ENCODE peak calls at places on chromosomes 4 and X, in nine cellular contexts. One of them, this sample, is unnamed. For H3K4me1, the result is how much of the 10 kb centered on the place peaks cover.

GRCh38 chr4:32790803-32791202 is 2070.6 kb downstream of the PCDH7 start:
- DNase-seq in CD8-positive, alpha-beta T cell: no peak
- DNase-seq in neuronal stem cell: no peak
- DNase-seq in ovary: no peak
- DNase-seq in tibial artery: no peak
- DNase-seq in lower lobe of right lung: no peak
- DNase-seq in colonic mucosa: no peak
- DNase-seq in aorta: no peak
- DNase-seq in tibial nerve: no peak
- DNase-seq in this sample: no peak

GRCh38 chrX:644304-645023 is 13.9 kb downstream of the SHOX start:
- DNase-seq in CD8-positive, alpha-beta T cell: no peak
- DNase-seq in neuronal stem cell: no peak
- DNase-seq in ovary: no peak
- DNase-seq in tibial artery: no peak
- DNase-seq in lower lobe of right lung: no peak
- DNase-seq in colonic mucosa: peak
- DNase-seq in aorta: peak
- DNase-seq in tibial nerve: no peak
- DNase-seq in this sample: no peak

GRCh38 chr4:1279253-1279652 is 10.4 kb upstream of the MAEA start:
- DNase-seq in CD8-positive, alpha-beta T cell: no peak
- DNase-seq in neuronal stem cell: no peak
- DNase-seq in ovary: no peak
- DNase-seq in tibial artery: no peak
- DNase-seq in lower lobe of right lung: no peak
- DNase-seq in colonic mucosa: no peak
- DNase-seq in aorta: no peak
- DNase-seq in tibial nerve: no peak
- DNase-seq in this sample: no peak

GRCh38 chr4:39020130-39020529 is 12.1 kb downstream of the TMEM156 start:
- DNase-seq in CD8-positive, alpha-beta T cell: no peak
- DNase-seq in neuronal stem cell: no peak
- DNase-seq in ovary: no peak
- DNase-seq in tibial artery: no peak
- DNase-seq in lower lobe of right lung: no peak
- DNase-seq in colonic mucosa: no peak
- DNase-seq in aorta: no peak
- DNase-seq in tibial nerve: no peak
- DNase-seq in this sample: no peak

GRCh38 chr4:166153539-166153938 is 280.5 kb downstream of the TLL1 start:
- DNase-seq in CD8-positive, alpha-beta T cell: no peak
- DNase-seq in neuronal stem cell: no peak
- DNase-seq in ovary: no peak
- DNase-seq in tibial artery: no peak
- DNase-seq in lower lobe of right lung: no peak
- DNase-seq in colonic mucosa: no peak
- DNase-seq in aorta: no peak
- DNase-seq in tibial nerve: peak
- DNase-seq in this sample: no peak

GRCh38 chrX:50905334-50905733 is 5.2 kb upstream of the BMP15 start:
- DNase-seq in CD8-positive, alpha-beta T cell: no peak
- DNase-seq in neuronal stem cell: no peak
- DNase-seq in ovary: no peak
- DNase-seq in tibial artery: no peak
- DNase-seq in lower lobe of right lung: no peak
- DNase-seq in colonic mucosa: peak
- DNase-seq in aorta: no peak
- DNase-seq in tibial nerve: no peak
- DNase-seq in this sample: no peak

GRCh38 chr4:146585761-146586333 is 52.8 kb upstream of the POU4F2 start:
- DNase-seq in CD8-positive, alpha-beta T cell: no peak
- DNase-seq in neuronal stem cell: no peak
- DNase-seq in ovary: no peak
- DNase-seq in tibial artery: no peak
- DNase-seq in lower lobe of right lung: no peak
- DNase-seq in colonic mucosa: no peak
- DNase-seq in aorta: no peak
- DNase-seq in tibial nerve: no peak
- DNase-seq in this sample: no peak

GRCh38 chr4:152392079-152392478 is 143.8 kb downstream of the FBXW7 start:
- DNase-seq in CD8-positive, alpha-beta T cell: no peak
- DNase-seq in neuronal stem cell: no peak
- DNase-seq in ovary: no peak
- DNase-seq in tibial artery: no peak
- DNase-seq in lower lobe of right lung: no peak
- DNase-seq in colonic mucosa: no peak
- DNase-seq in aorta: no peak
- DNase-seq in tibial nerve: no peak
- DNase-seq in this sample: no peak

GRCh38 chr4:21136231-21136630 is 436.0 kb downstream of the PACRGL start:
- DNase-seq in CD8-positive, alpha-beta T cell: no peak
- DNase-seq in neuronal stem cell: no peak
- DNase-seq in ovary: no peak
- DNase-seq in tibial artery: no peak
- DNase-seq in lower lobe of right lung: no peak
- DNase-seq in colonic mucosa: no peak
- DNase-seq in aorta: no peak
- DNase-seq in tibial nerve: no peak
- DNase-seq in this sample: no peak

GRCh38 chrX:153866302-153867019 is 19.5 kb downstream of the L1CAM start:
- DNase-seq in CD8-positive, alpha-beta T cell: no peak
- DNase-seq in neuronal stem cell: no peak
- DNase-seq in ovary: no peak
- DNase-seq in tibial artery: no peak
- DNase-seq in lower lobe of right lung: no peak
- DNase-seq in colonic mucosa: no peak
- DNase-seq in aorta: no peak
- DNase-seq in tibial nerve: no peak
- DNase-seq in this sample: no peak

GRCh38 chrX:9341305-9342201 is 123.3 kb upstream of the TBL1X start:
- DNase-seq in CD8-positive, alpha-beta T cell: no peak
- DNase-seq in neuronal stem cell: peak
- DNase-seq in ovary: peak
- DNase-seq in tibial artery: peak
- DNase-seq in lower lobe of right lung: peak
- DNase-seq in colonic mucosa: peak
- DNase-seq in aorta: peak
- DNase-seq in tibial nerve: peak
- DNase-seq in this sample: no peak

GRCh38 chrX:8783100-8784098 is 17.8 kb downstream of the FAM9A start:
- DNase-seq in CD8-positive, alpha-beta T cell: no peak
- DNase-seq in neuronal stem cell: no peak
- DNase-seq in ovary: no peak
- DNase-seq in tibial artery: no peak
- DNase-seq in lower lobe of right lung: no peak
- DNase-seq in colonic mucosa: peak
- DNase-seq in aorta: no peak
- DNase-seq in tibial nerve: peak
- DNase-seq in this sample: peak

GRCh38 chr4:111854494-111855087 is 290.7 kb upstream of the FAM241A start:
- DNase-seq in CD8-positive, alpha-beta T cell: no peak
- DNase-seq in neuronal stem cell: peak
- DNase-seq in ovary: no peak
- DNase-seq in tibial artery: no peak
- DNase-seq in lower lobe of right lung: no peak
- DNase-seq in colonic mucosa: peak
- DNase-seq in aorta: no peak
- DNase-seq in tibial nerve: no peak
- DNase-seq in this sample: no peak

GRCh38 chr4:113574636-113575103 is 186.9 kb downstream of the CAMK2D start:
- DNase-seq in CD8-positive, alpha-beta T cell: no peak
- DNase-seq in neuronal stem cell: no peak
- DNase-seq in ovary: no peak
- DNase-seq in tibial artery: no peak
- DNase-seq in lower lobe of right lung: no peak
- DNase-seq in colonic mucosa: no peak
- DNase-seq in aorta: no peak
- DNase-seq in tibial nerve: no peak
- DNase-seq in this sample: no peak

GRCh38 chr4:148653681-148654080 is 211.5 kb upstream of the NR3C2 start:
- DNase-seq in CD8-positive, alpha-beta T cell: no peak
- DNase-seq in neuronal stem cell: no peak
- DNase-seq in ovary: no peak
- DNase-seq in tibial artery: no peak
- DNase-seq in lower lobe of right lung: no peak
- DNase-seq in colonic mucosa: no peak
- DNase-seq in aorta: no peak
- DNase-seq in tibial nerve: no peak
- DNase-seq in this sample: no peak

GRCh38 chrX:52923781-52924241 is 26.7 kb downstream of the FAM156B start:
- DNase-seq in CD8-positive, alpha-beta T cell: no peak
- DNase-seq in neuronal stem cell: no peak
- DNase-seq in ovary: peak
- DNase-seq in tibial artery: peak
- DNase-seq in lower lobe of right lung: peak
- DNase-seq in colonic mucosa: peak
- DNase-seq in aorta: no peak
- DNase-seq in tibial nerve: no peak
- DNase-seq in this sample: no peak

GRCh38 chrX:104270916-104271512 is 16.3 kb upstream of the ESX1 start:
- DNase-seq in CD8-positive, alpha-beta T cell: no peak
- DNase-seq in neuronal stem cell: peak
- DNase-seq in ovary: peak
- DNase-seq in tibial artery: peak
- DNase-seq in lower lobe of right lung: no peak
- DNase-seq in colonic mucosa: peak
- DNase-seq in aorta: no peak
- DNase-seq in tibial nerve: peak
- DNase-seq in this sample: peak

DNA sequence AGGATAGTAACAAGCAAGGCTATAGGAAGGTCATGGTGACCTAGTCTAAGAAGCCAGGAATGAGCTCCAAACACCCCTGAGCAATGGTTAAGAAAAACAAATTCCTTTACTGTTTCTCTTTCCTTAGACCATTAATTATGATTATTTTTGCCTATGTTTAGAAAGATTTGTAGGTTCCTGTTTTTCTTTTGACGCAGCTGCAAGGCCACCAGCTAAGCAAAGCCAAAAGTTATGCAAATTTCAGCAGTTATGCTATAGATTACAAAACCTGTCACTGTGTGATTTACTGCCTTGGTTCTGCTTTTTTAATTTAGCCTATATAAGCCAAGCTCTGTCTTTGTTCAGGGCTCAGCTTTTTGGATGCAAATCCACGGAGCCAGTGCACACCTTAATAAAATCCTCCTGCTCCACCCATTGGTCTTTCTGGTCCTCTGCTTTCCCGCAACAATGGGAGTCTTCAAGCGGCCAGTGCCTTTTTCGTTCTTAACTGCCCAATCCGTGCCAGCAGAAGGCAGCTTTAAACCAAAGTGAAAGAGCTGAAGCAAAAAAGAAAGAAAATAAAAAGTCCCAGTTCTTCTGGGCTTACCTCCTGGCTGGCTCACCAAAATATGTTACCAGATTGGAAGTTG is 1.4 kb upstream of the CEP135 start:
- DNase-seq in CD8-positive, alpha-beta T cell: no peak
- DNase-seq in neuronal stem cell: no peak
- DNase-seq in ovary: no peak
- DNase-seq in tibial artery: no peak
- DNase-seq in lower lobe of right lung: no peak
- DNase-seq in colonic mucosa: no peak
- DNase-seq in aorta: no peak
- DNase-seq in tibial nerve: no peak
- DNase-seq in this sample: no peak
- H3K4me3 ChIP-seq in CD8-positive, alpha-beta T cell: peak
- H3K4me3 ChIP-seq in neuronal stem cell: no peak
- H3K4me3 ChIP-seq in ovary: peak
- H3K4me3 ChIP-seq in tibial artery: peak
- H3K4me3 ChIP-seq in lower lobe of right lung: peak
- H3K4me3 ChIP-seq in colonic mucosa: no peak
- H3K4me3 ChIP-seq in aorta: peak
- H3K4me3 ChIP-seq in tibial nerve: no peak
- H3K4me3 ChIP-seq in this sample: no peak

GRCh38 chr4:184755278-184755677 is 21.4 kb upstream of the CENPU start:
- DNase-seq in CD8-positive, alpha-beta T cell: no peak
- DNase-seq in neuronal stem cell: no peak
- DNase-seq in ovary: no peak
- DNase-seq in tibial artery: no peak
- DNase-seq in lower lobe of right lung: no peak
- DNase-seq in colonic mucosa: no peak
- DNase-seq in aorta: no peak
- DNase-seq in tibial nerve: no peak
- DNase-seq in this sample: no peak
- H3K4me1 ChIP-seq in CD8-positive, alpha-beta T cell: under half
- H3K4me1 ChIP-seq in neuronal stem cell: under half
- H3K4me1 ChIP-seq in ovary: under half
- H3K4me1 ChIP-seq in tibial artery: under half
- H3K4me1 ChIP-seq in lower lobe of right lung: under half
- H3K4me1 ChIP-seq in colonic mucosa: under half
- H3K4me1 ChIP-seq in aorta: under half
- H3K4me1 ChIP-seq in tibial nerve: under half
- H3K4me1 ChIP-seq in this sample: under half

GRCh38 chr4:52751349-52751911 is at the start of gene ERVMER34-1:
- DNase-seq in CD8-positive, alpha-beta T cell: no peak
- DNase-seq in neuronal stem cell: peak
- DNase-seq in ovary: peak
- DNase-seq in tibial artery: no peak
- DNase-seq in lower lobe of right lung: peak
- DNase-seq in colonic mucosa: peak
- DNase-seq in aorta: peak
- DNase-seq in tibial nerve: peak
- DNase-seq in this sample: peak
- H3K4me3 ChIP-seq in CD8-positive, alpha-beta T cell: peak
- H3K4me3 ChIP-seq in neuronal stem cell: peak
- H3K4me3 ChIP-seq in ovary: peak
- H3K4me3 ChIP-seq in tibial artery: peak
- H3K4me3 ChIP-seq in lower lobe of right lung: peak
- H3K4me3 ChIP-seq in colonic mucosa: peak
- H3K4me3 ChIP-seq in aorta: peak
- H3K4me3 ChIP-seq in tibial nerve: peak
- H3K4me3 ChIP-seq in this sample: peak

GRCh38 chr4:64935469-64936001 is 526.3 kb upstream of the TECRL start:
- DNase-seq in CD8-positive, alpha-beta T cell: no peak
- DNase-seq in neuronal stem cell: no peak
- DNase-seq in ovary: no peak
- DNase-seq in tibial artery: no peak
- DNase-seq in lower lobe of right lung: no peak
- DNase-seq in colonic mucosa: no peak
- DNase-seq in aorta: peak
- DNase-seq in tibial nerve: no peak
- DNase-seq in this sample: no peak
- H3K4me1 ChIP-seq in CD8-positive, alpha-beta T cell: under half
- H3K4me1 ChIP-seq in neuronal stem cell: under half
- H3K4me1 ChIP-seq in ovary: under half
- H3K4me1 ChIP-seq in tibial artery: under half
- H3K4me1 ChIP-seq in lower lobe of right lung: under half
- H3K4me1 ChIP-seq in colonic mucosa: under half
- H3K4me1 ChIP-seq in aorta: under half
- H3K4me1 ChIP-seq in tibial nerve: under half
- H3K4me1 ChIP-seq in this sample: under half

DNA sequence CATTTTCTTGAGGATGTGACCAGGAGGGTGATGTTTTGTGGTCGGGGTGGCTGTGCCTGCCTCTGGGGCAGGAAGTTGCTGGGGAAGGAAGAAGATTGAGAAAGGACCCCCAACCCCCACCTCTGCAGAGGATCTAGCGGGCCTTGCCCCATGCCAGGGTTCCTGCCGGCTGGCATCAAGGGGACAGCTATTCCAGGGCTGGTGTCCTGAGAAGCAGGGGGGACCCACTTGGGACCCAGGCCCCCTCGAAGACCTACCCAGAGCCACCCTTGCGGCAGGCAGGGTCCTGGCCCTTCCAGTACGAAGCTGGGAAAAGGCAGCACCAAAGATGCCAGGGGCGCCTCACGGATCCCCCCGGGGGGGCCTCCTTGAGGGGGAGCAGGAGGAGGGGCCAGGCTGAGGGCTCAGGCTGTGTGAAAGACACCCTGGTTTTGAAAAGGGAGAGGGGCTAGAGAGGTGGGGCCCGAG is 6.6 kb downstream of the SH3BP2 start:
- DNase-seq in CD8-positive, alpha-beta T cell: no peak
- DNase-seq in neuronal stem cell: no peak
- DNase-seq in ovary: peak
- DNase-seq in tibial artery: peak
- DNase-seq in lower lobe of right lung: peak
- DNase-seq in colonic mucosa: peak
- DNase-seq in aorta: peak
- DNase-seq in tibial nerve: no peak
- DNase-seq in this sample: peak
- H3K4me3 ChIP-seq in CD8-positive, alpha-beta T cell: peak
- H3K4me3 ChIP-seq in neuronal stem cell: no peak
- H3K4me3 ChIP-seq in ovary: no peak
- H3K4me3 ChIP-seq in tibial artery: peak
- H3K4me3 ChIP-seq in lower lobe of right lung: peak
- H3K4me3 ChIP-seq in colonic mucosa: no peak
- H3K4me3 ChIP-seq in aorta: no peak
- H3K4me3 ChIP-seq in tibial nerve: peak
- H3K4me3 ChIP-seq in this sample: no peak

This sample was measured in Caco-2.